ENCODE peak calls at places on chromosomes 2 and 18, in eight cellular contexts. L is thoracic aorta, R is aorta, B is HCT116, M is uterus, E is tibial artery, X is HepG2, G is fibroblast of lung. O is an unnamed sample.

GRCh38 chr2:102772659-102773058 is 10.8 kb downstream of the TMEM182 start:
- DNase-seq in X (no peak), M (no peak), R (no peak), E (no peak), B (no peak), G (no peak), L (no peak), O (no peak)

GRCh38 chr2:179946810-179947485 is 60.1 kb downstream of the CWC22 start:
- DNase-seq in B (no peak), G (no peak), X (no peak), E (no peak), R (no peak), M (no peak), L (no peak), O (no peak)

GRCh38 chr18:70289351-70290330 is 796 bp downstream of the SOCS6 start:
- DNase-seq in L (no peak), E (no peak), R (peak; percentile 77), B (no peak), G (peak; percentile 46), X (no peak), M (peak; percentile 22), O (peak; percentile 46)

GRCh38 chr2:29900971-29901633 is 20.3 kb downstream of the ALK start:
- DNase-seq in X (no peak), E (no peak), L (no peak), B (no peak), R (no peak), M (no peak), G (no peak), O (no peak)

GRCh38 chr18:63686871-63687270 is 15.9 kb upstream of the SERPINB11 start:
- DNase-seq in B (no peak), E (no peak), G (no peak), X (no peak), L (no peak), R (no peak), M (no peak), O (no peak)

GRCh38 chr18:57780318-57781127 is 22.6 kb downstream of the ATP8B1 start:
- DNase-seq in B (no peak), R (no peak), L (no peak), E (no peak), X (no peak), M (peak; percentile 37), G (peak; percentile 94), O (no peak)

GRCh38 chr18:9643549-9643948 is 29.2 kb upstream of the PPP4R1 start:
- DNase-seq in X (peak; percentile 75), G (peak; percentile 98), B (peak; percentile 85), E (no peak), R (no peak), M (no peak), L (no peak), O (no peak)

GRCh38 chr2:140539506-140539905 is 1591.3 kb downstream of the LRP1B start:
- DNase-seq in M (no peak), X (no peak), R (no peak), L (no peak), E (no peak), B (no peak), G (peak; percentile 7), O (no peak)

GRCh38 chr18:2570772-2571199 is 519 bp downstream of the METTL4 start:
- DNase-seq in G (peak; percentile 76), E (peak; percentile 76), M (peak; percentile 69), L (peak; percentile 40), X (peak; percentile 60), R (peak; percentile 91), B (peak; percentile 55), O (peak; percentile 84)

GRCh38 chr2:204129591-204130270 is 193.2 kb downstream of the ICOS start:
- DNase-seq in G (no peak), E (no peak), M (no peak), X (no peak), B (no peak), R (no peak), L (no peak), O (no peak)

GRCh38 chr2:40859617-40860016 is 407.7 kb upstream of the SLC8A1 start:
- DNase-seq in L (no peak), M (no peak), E (no peak), R (no peak), G (no peak), X (no peak), B (no peak), O (no peak)

GRCh38 chr2:61165946-61166345 is 4.0 kb downstream of the C2orf74 start:
- DNase-seq in R (no peak), B (no peak), M (no peak), G (peak; percentile 19), L (no peak), E (no peak), X (no peak), O (no peak)

GRCh38 chr2:28172114-28172898 is 220.4 kb upstream of the FOSL2 start:
- DNase-seq in B (no peak), E (no peak), G (peak; percentile 61), M (no peak), X (peak; percentile 32), R (no peak), L (no peak), O (no peak)

GRCh38 chr2:75022516-75022915 is 64.1 kb downstream of the POLE4 start:
- DNase-seq in E (no peak), L (no peak), B (no peak), G (peak; percentile 72), X (no peak), R (no peak), M (no peak), O (no peak)

GRCh38 chr2:182521453-182522427 is 94.9 kb upstream of the PDE1A start:
- DNase-seq in R (no peak), G (no peak), E (no peak), L (no peak), X (no peak), B (no peak), M (no peak), O (no peak)
- H3K4me3 ChIP-seq in R (no peak overlapping the region), G (no peak overlapping the region), E (no peak overlapping the region), L (no peak overlapping the region), X (no peak overlapping the region), B (no peak overlapping the region), M (no peak overlapping the region), O (no peak overlapping the region)

GRCh38 chr2:54944724-54945326 is 105.4 kb downstream of the RTN4 start:
- DNase-seq in G (no peak), M (no peak), X (no peak), L (no peak), R (no peak), E (no peak), B (no peak), O (no peak)

GRCh38 chr2:54945401-54946219 is 104.6 kb downstream of the RTN4 start:
- DNase-seq in R (peak; percentile 83), E (peak; percentile 86), M (peak; percentile 45), G (peak; percentile 54), B (no peak), L (peak; percentile 28), X (peak; percentile 45), O (peak; percentile 71)

GRCh38 chr2:54947596-54948519 is 102.4 kb downstream of the RTN4 start:
- DNase-seq in E (no peak), X (no peak), R (no peak), M (no peak), L (no peak), G (no peak), B (no peak), O (peak; percentile 31)

GRCh38 chr2:54947121-54947520 is 103.1 kb downstream of the RTN4 start:
- DNase-seq in G (no peak), E (no peak), L (no peak), X (no peak), R (no peak), B (no peak), M (no peak), O (no peak)

GRCh38 chr2:54946220-54946568 is 104.1 kb downstream of the RTN4 start:
- DNase-seq in G (no peak), R (no peak), M (no peak), B (no peak), L (no peak), E (no peak), X (no peak), O (no peak)
- H3K27ac ChIP-seq in G (peak overlapping the region; percentile 62), R (no peak overlapping the region), M (peak overlapping the region; percentile 21), B (no peak overlapping the region), L (peak overlapping the region; percentile 45), E (peak overlapping the region; percentile 39), X (no peak overlapping the region), O (peak overlapping the region; percentile 59)

GRCh38 chr2:86199834-86200177 is 549 bp downstream of the MRPL35 start:
- DNase-seq in L (no peak), E (no peak), R (no peak), X (no peak), B (no peak), M (no peak), G (no peak), O (no peak)
- H3K4me1 ChIP-seq in L (peaks cover 6% of the 10 kb centered on the region), E (peaks cover 38% of the 10 kb centered on the region), R (no peaks in the 10 kb centered on the region), X (peaks cover 51% of the 10 kb centered on the region), B (peaks cover 28% of the 10 kb centered on the region), M (no peaks in the 10 kb centered on the region), G (peaks cover 4% of the 10 kb centered on the region), O (peaks cover 6% of the 10 kb centered on the region)

GRCh38 chr2:74003494-74004211 is 18.9 kb downstream of the TET3 start:
- DNase-seq in E (no peak), X (no peak), L (peak; percentile 79), M (peak; percentile 35), B (no peak), R (peak; percentile 86), G (peak; percentile 81), O (no peak)

GRCh38 chr2:74001121-74001520 is 16.4 kb downstream of the TET3 start:
- DNase-seq in L (no peak), B (no peak), M (no peak), R (no peak), G (no peak), E (no peak), X (no peak), O (no peak)

GRCh38 chr2:74002515-74003391 is 18.0 kb downstream of the TET3 start:
- DNase-seq in L (no peak), X (peak; percentile 61), R (peak; percentile 94), M (peak; percentile 82), G (peak; percentile 84), E (peak; percentile 85), B (no peak), O (peak; percentile 88)

GRCh38 chr2:73999881-74000597 is 15.3 kb downstream of the TET3 start:
- DNase-seq in X (no peak), B (no peak), G (peak; percentile 44), L (no peak), M (peak; percentile 42), E (no peak), R (no peak), O (no peak)

GRCh38 chr2:74001781-74002514 is 17.2 kb downstream of the TET3 start:
- DNase-seq in B (no peak), X (no peak), M (no peak), R (no peak), G (no peak), L (no peak), E (no peak), O (no peak)
- H3K4me3 ChIP-seq in B (no peak overlapping the region), X (no peak overlapping the region), M (peak overlapping the region; percentile 59), R (peak overlapping the region; percentile 28), G (peak overlapping the region; percentile 75), L (peak overlapping the region; percentile 87), E (peak overlapping the region; percentile 60), O (peak overlapping the region; percentile 70)

GRCh38 chr2:234996467-234997270 is 44.9 kb downstream of the SH3BP4 start:
- DNase-seq in R (no peak), B (no peak), G (peak; percentile 97), X (peak; percentile 86), E (no peak), L (no peak), M (no peak), O (no peak)
- H3K27ac ChIP-seq in R (no peak overlapping the region), B (peak overlapping the region; percentile 10), G (peak overlapping the region; percentile 50), X (peak overlapping the region; percentile 75), E (peak overlapping the region; percentile 84), L (no peak overlapping the region), M (no peak overlapping the region), O (peak overlapping the region; percentile 70)

O was measured in testis.